ENCODE peak calls at places on chromosomes 1 and 21, in five cellular contexts. M is esophagus squamous epithelium, O is heart left ventricle, L is sigmoid colon, I is A549. S is an unnamed sample.

GRCh38 chr21:31218830-31219608 is 125.0 kb downstream of the TIAM1 start:
- DNase-seq in M (no peak), O (peak), L (no peak), I (no peak), S (peak)

GRCh38 chr1:230823421-230823820 is 44.9 kb downstream of the C1orf198 start:
- DNase-seq in M (no peak), O (no peak), L (peak), I (no peak), S (peak)

GRCh38 chr1:52571783-52572182 is 18.9 kb upstream of the TUT4 start:
- DNase-seq in M (no peak), O (no peak), L (no peak), I (peak), S (no peak)

GRCh38 chr1:93441589-93441988 is 6.3 kb upstream of the FNBP1L start:
- DNase-seq in M (no peak), O (no peak), L (no peak), I (no peak), S (no peak)

GRCh38 chr1:212667223-212668139 is 32.2 kb downstream of the BATF3 start:
- DNase-seq in M (no peak), O (peak), L (no peak), I (peak), S (no peak)

GRCh38 chr1:48227165-48228013 is 4.9 kb downstream of the SLC5A9 start:
- DNase-seq in M (no peak), O (no peak), L (no peak), I (no peak), S (no peak)

GRCh38 chr1:1066403-1067283 is 7.5 kb downstream of the RNF223 start:
- DNase-seq in M (no peak), O (no peak), L (no peak), I (no peak), S (no peak)

GRCh38 chr1:171801395-171801990 is 20.0 kb downstream of the METTL13 start:
- DNase-seq in M (no peak), O (no peak), L (no peak), I (peak), S (no peak)

GRCh38 chr1:172824199-172824598 is 165.3 kb downstream of the FASLG start:
- DNase-seq in M (no peak), O (no peak), L (no peak), I (no peak), S (no peak)

GRCh38 chr1:50308883-50309282 is 114.4 kb downstream of the DMRTA2 start:
- DNase-seq in M (no peak), O (no peak), L (no peak), I (peak), S (no peak)

GRCh38 chr1:78651247-78651646 is 1.6 kb downstream of the IFI44 start:
- DNase-seq in M (no peak), O (peak), L (no peak), I (no peak), S (no peak)

GRCh38 chr1:187226396-187226795 is 397.6 kb downstream of the PLA2G4A start:
- DNase-seq in M (no peak), O (no peak), L (no peak), I (no peak), S (no peak)

GRCh38 chr1:4724695-4725250 is 70.4 kb downstream of the AJAP1 start:
- DNase-seq in M (no peak), O (no peak), L (no peak), I (no peak), S (no peak)

GRCh38 chr1:30374400-30375070 is 348.9 kb downstream of the MATN1 start:
- DNase-seq in M (no peak), O (no peak), L (peak), I (no peak), S (peak)

DNA sequence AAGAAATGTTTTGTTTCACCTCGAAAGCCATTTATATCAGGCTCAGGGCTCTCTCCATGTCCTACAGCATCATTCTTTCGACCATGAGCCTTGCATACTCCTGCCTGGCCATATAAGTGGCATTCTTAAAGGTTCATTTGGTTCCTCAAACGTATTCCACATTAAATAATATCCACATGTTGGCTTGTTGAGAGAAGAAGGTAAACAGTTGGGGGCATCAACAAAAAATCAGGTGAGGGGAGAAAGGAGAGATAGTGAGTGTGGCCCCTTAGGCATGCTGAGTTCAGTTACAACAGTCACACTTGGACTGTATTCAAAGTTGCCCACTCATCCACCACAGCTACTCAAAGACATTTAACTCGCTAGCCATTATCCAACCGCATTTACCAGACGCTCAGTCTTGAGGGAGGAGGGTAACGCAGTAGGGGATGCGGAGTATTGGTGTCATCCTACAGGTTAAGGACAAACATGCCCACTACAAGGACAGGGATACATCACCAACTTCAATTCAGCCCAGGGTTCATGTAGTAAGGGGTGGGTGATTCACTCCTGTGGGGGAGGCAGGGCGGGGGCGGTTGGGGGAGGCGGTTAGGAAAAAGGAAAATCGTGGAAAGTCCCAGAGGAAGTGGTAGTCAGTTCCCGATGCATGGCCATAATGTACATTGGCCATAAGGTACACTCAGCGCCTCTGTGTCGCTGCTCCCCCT is 1.4 kb downstream of the ZNF697 start:
- DNase-seq in M (no peak), O (no peak), L (no peak), I (no peak), S (no peak)
- H3K4me3 ChIP-seq in M (peak), O (peak), L (peak), I (peak), S (peak)

GRCh38 chr1:19596719-19597462 is 47.2 kb upstream of the NBL1 start:
- DNase-seq in M (peak), O (peak), L (peak), I (peak), S (peak)
- TF ChIP-seq POLR2A in M (no peak), O (peak), L (peak), I (peak), S (peak)

DNA sequence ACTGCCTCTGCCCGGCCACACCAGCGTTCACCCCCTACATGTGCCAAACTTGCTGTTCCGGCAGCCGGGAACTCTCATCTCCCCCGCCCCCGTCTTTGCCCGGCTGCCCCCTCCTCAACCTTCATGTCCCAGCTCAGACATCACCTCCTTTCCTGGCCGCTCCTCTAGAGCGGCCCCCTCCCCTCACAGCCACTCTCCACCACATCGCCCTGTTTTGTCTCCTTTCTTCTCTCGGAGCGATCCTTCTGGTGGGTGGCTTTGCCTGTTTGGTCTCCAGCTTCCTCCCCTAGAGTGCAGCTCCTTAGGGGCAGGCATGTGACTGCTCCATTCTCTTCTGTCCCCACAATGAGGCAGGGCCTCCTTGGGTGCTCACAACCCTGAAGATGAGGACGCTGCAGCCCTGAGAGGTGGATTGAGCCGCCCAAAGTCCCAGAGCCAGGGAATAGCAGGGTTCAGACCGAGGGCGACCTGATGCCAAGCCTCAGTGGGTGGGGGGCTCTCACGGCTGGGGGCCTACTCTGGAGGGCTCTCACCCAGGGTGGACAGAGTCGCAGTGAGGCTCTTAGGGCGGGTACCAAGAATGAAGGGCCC is 44.9 kb upstream of the ECE1 start:
- DNase-seq in M (no peak), O (no peak), L (peak), I (no peak), S (no peak)
- H3K4me3 ChIP-seq in M (peak), O (peak), L (peak), I (no peak), S (peak)

GRCh38 chr1:27883536-27884181 is 11.3 kb downstream of the THEMIS2 start:
- DNase-seq in M (no peak), O (no peak), L (peak), I (no peak), S (no peak)
- TF ChIP-seq POLR2A in M (no peak), O (no peak), L (no peak), I (no peak), S (no peak)

GRCh38 chr1:39406533-39407478 is 84.6 kb upstream of the BMP8A start:
- DNase-seq in M (no peak), O (no peak), L (no peak), I (no peak), S (no peak)
- H3K4me3 ChIP-seq in M (no peak), O (no peak), L (no peak), I (no peak), S (no peak)

GRCh38 chr1:220528049-220528678 is at the start of gene MARK1:
- DNase-seq in M (no peak), O (peak), L (peak), I (no peak), S (no peak)
- TF ChIP-seq POLR2A in M (no peak), O (peak), L (no peak), I (no peak), S (no peak)

GRCh38 chr1:43653339-43653738 is 3.4 kb downstream of the KDM4A start:
- DNase-seq in M (no peak), O (no peak), L (no peak), I (peak), S (no peak)
- H3K4me3 ChIP-seq in M (no peak), O (no peak), L (no peak), I (no peak), S (no peak)

GRCh38 chr21:33149166-33149565 is 79.2 kb downstream of the OLIG1 start:
- DNase-seq in M (no peak), O (no peak), L (no peak), I (no peak), S (no peak)
- TF ChIP-seq POLR2A in M (no peak), O (no peak), L (no peak), I (no peak), S (no peak)